ENCODE peak calls at places on chromosomes 3 and 15, in nine cellular contexts. J is anterior cingulate cortex; S is GM20000; Z is omental fat pad; U is endothelial cell; K is pons; W is neuronal stem cell; T is activated CD4-positive, alpha-beta T cell treated with anti-CD3 and anti-CD28 coated beads, Interleukin-2, amount 50 U/mL, for 1 hour; Q is NCI-H1092 treated with DMSO at 0.1 percent for 48 hours. G is an unnamed sample.

GRCh38 chr15:79474252-79474651 is 42.1 kb downstream of the MINAR1 start:
- DNase-seq in U (no peak), Q (no peak), J (no peak), Z (no peak), K (no peak), S (no peak), T (no peak), W (no peak), G (no peak)

GRCh38 chr3:69204315-69204957 is 82.0 kb upstream of the LMOD3 start:
- DNase-seq in W (no peak), T (no peak), K (no peak), J (peak; percentile 31), Q (no peak), Z (no peak), U (no peak), S (peak; percentile 50), G (no peak)

GRCh38 chr3:178083906-178084823 is 452.1 kb upstream of the KCNMB2 start:
- DNase-seq in J (no peak), K (no peak), Z (no peak), U (peak; percentile 10), T (no peak), W (peak; percentile 37), Q (peak; percentile 89), S (no peak), G (peak; percentile 2)

GRCh38 chr3:136409549-136409948 is 159.4 kb downstream of the PCCB start:
- DNase-seq in T (no peak), K (no peak), Z (no peak), W (no peak), Q (no peak), S (no peak), J (no peak), U (no peak), G (no peak)

GRCh38 chr15:40250771-40251454 is 12.1 kb downstream of the PAK6 start:
- DNase-seq in S (no peak), W (no peak), Z (no peak), T (no peak), U (no peak), Q (no peak), J (no peak), K (no peak), G (no peak)

GRCh38 chr3:58665410-58665809 is 1.2 kb downstream of the FAM3D start:
- DNase-seq in T (no peak), J (no peak), S (no peak), W (no peak), Q (no peak), U (no peak), Z (no peak), K (no peak), G (no peak)

GRCh38 chr15:74240897-74241614 is 4.9 kb downstream of the CCDC33 start:
- DNase-seq in J (no peak), Q (no peak), T (no peak), S (no peak), U (no peak), K (no peak), Z (no peak), W (no peak), G (no peak)

GRCh38 chr3:127089487-127090145 is 103.3 kb upstream of the PRR23E start:
- DNase-seq in W (no peak), T (no peak), Q (no peak), K (no peak), Z (no peak), S (no peak), J (no peak), U (no peak), G (no peak)

GRCh38 chr3:115169808-115170207 is 22.7 kb upstream of the ZBTB20 start:
- DNase-seq in W (no peak), Q (no peak), S (no peak), Z (no peak), U (no peak), K (peak; percentile 4), T (no peak), J (no peak), G (no peak)

GRCh38 chr15:49239105-49239504 is 69.1 kb downstream of the GALK2 start:
- DNase-seq in J (no peak), Q (no peak), U (no peak), K (no peak), T (no peak), S (no peak), Z (no peak), W (no peak), G (no peak)

GRCh38 chr3:8822141-8822540 is 52.7 kb upstream of the OXTR start:
- DNase-seq in K (no peak), J (no peak), Z (no peak), W (no peak), S (no peak), U (no peak), T (no peak), Q (no peak), G (no peak)

GRCh38 chr3:193882091-193882490 is 253.9 kb upstream of the HES1 start:
- DNase-seq in Z (no peak), U (no peak), T (no peak), W (no peak), Q (no peak), K (no peak), J (no peak), S (no peak), G (no peak)

GRCh38 chr3:138862924-138863775 is 28.4 kb upstream of the PIK3CB start:
- DNase-seq in J (peak; percentile 15), K (no peak), W (no peak), S (no peak), Z (no peak), Q (no peak), U (peak; percentile 12), T (no peak), G (no peak)

GRCh38 chr15:72890043-72890442 is 106.5 kb upstream of the ADPGK start:
- DNase-seq in Z (no peak), T (no peak), U (no peak), W (no peak), S (no peak), Q (no peak), K (no peak), J (no peak), G (no peak)

GRCh38 chr15:28098766-28099554 is at the start of gene OCA2:
- DNase-seq in J (peak; percentile 20), K (no peak), S (no peak), W (peak; percentile 67), Z (no peak), T (peak; percentile 54), Q (peak; percentile 56), U (peak; percentile 65), G (peak; percentile 60)

GRCh38 chr15:88535100-88535499 is 11.4 kb downstream of the DET1 start:
- DNase-seq in W (no peak), T (no peak), S (no peak), J (no peak), K (no peak), Z (no peak), U (no peak), Q (no peak), G (no peak)

GRCh38 chr3:197734667-197735318 is 1.9 kb downstream of the RUBCN start:
- DNase-seq in T (no peak), Z (no peak), W (no peak), Q (no peak), S (peak; percentile 88), K (peak; percentile 59), U (no peak), J (no peak), G (no peak)

GRCh38 chr3:61358364-61358763 is 107.1 kb upstream of the FHIT start:
- DNase-seq in U (no peak), J (peak; percentile 75), T (no peak), S (peak; percentile 56), Z (peak; percentile 24), K (peak; percentile 95), W (no peak), Q (peak; percentile 48), G (no peak)

GRCh38 chr15:79990280-79990996 is 19.4 kb upstream of the BCL2A1 start:
- DNase-seq in Q (no peak), W (no peak), S (no peak), T (no peak), U (no peak), J (no peak), K (no peak), Z (no peak), G (no peak)

GRCh38 chr15:83327041-83327440 is 42.6 kb upstream of the BNC1 start:
- DNase-seq in Q (no peak), T (no peak), W (no peak), K (no peak), S (no peak), U (no peak), J (no peak), Z (no peak), G (no peak)

GRCh38 chr15:32898991-32899613 is 181.3 kb downstream of the GREM1 start:
- DNase-seq in S (no peak), J (peak; percentile 1), T (no peak), K (no peak), W (peak; percentile 70), U (no peak), Z (no peak), Q (peak; percentile 93), G (no peak)

GRCh38 chr3:195905970-195906864 is 2.1 kb downstream of the TNK2 start:
- DNase-seq in K (no peak), W (no peak), T (peak; percentile 18), U (no peak), Q (peak; percentile 17), J (no peak), S (peak; percentile 17), Z (no peak), G (no peak)

GRCh38 chr3:136543385-136543784 is 208.8 kb downstream of the STAG1 start:
- DNase-seq in J (no peak), K (no peak), S (no peak), U (no peak), W (no peak), T (no peak), Z (no peak), Q (no peak), G (no peak)

GRCh38 chr3:169966951-169967915 is 626 bp downstream of the SEC62 start:
- DNase-seq in Z (peak; percentile 28), W (peak; percentile 65), Q (peak; percentile 87), U (peak; percentile 69), S (peak; percentile 45), K (peak; percentile 41), T (peak; percentile 29), J (peak; percentile 76), G (peak; percentile 4)

GRCh38 chr15:48592929-48593328 is 52.6 kb downstream of the FBN1 start:
- DNase-seq in U (no peak), W (no peak), J (no peak), K (no peak), T (no peak), Q (no peak), S (no peak), Z (no peak), G (no peak)

GRCh38 chr15:27418729-27419128 is 447.7 kb downstream of the GABRG3 start:
- DNase-seq in K (no peak), S (no peak), J (peak; percentile 2), Q (no peak), Z (no peak), T (no peak), U (peak; percentile 41), W (peak; percentile 49), G (no peak)

GRCh38 chr15:41935566-41936020 is 36.8 kb downstream of the EHD4 start:
- DNase-seq in K (no peak), T (no peak), J (no peak), U (no peak), Q (no peak), S (peak; percentile 23), W (no peak), Z (no peak), G (no peak)

GRCh38 chr3:184145120-184145524 is 10.0 kb downstream of the EIF2B5 start:
- DNase-seq in K (no peak), Q (peak; percentile 15), S (no peak), W (no peak), Z (no peak), U (peak; percentile 28), J (no peak), T (peak; percentile 33), G (peak; percentile 37)